ENCODE peak calls at places on chromosomes 13 and 19, in four cellular contexts. E is IMR-90, X is neuronal stem cell, I is trophoblast cell. G is an unnamed sample.
A peak's percentile ranks its signal among the peaks of the same experiment; 100 is the strongest.

GRCh38 chr19:13164370-13165090 is 14.3 kb downstream of the IER2 start:
- DNase-seq in X (peak; percentile 80), I (peak; percentile 31), E (peak; percentile 61), G (peak; percentile 65)

GRCh38 chr19:3618144-3618810 is 8.3 kb downstream of the CACTIN start:
- DNase-seq in E (peak; percentile 29), I (peak; percentile 52), X (no peak), G (peak; percentile 68)

GRCh38 chr19:54094601-54095000 is 6.0 kb downstream of the OSCAR start:
- DNase-seq in I (no peak), X (no peak), E (no peak), G (no peak)

GRCh38 chr13:31862828-31863227 is 123.5 kb downstream of the RXFP2 start:
- DNase-seq in X (no peak), E (no peak), I (no peak), G (no peak)

GRCh38 chr19:1015782-1016646 is 4.9 kb downstream of the TMEM259 start:
- DNase-seq in E (no peak), I (no peak), X (no peak), G (no peak)

GRCh38 chr13:109093988-109094387 is 464.6 kb downstream of the MYO16 start:
- DNase-seq in E (no peak), I (no peak), X (no peak), G (no peak)

GRCh38 chr19:17625043-17625442 is 63.1 kb downstream of the UNC13A start:
- DNase-seq in I (no peak), X (no peak), E (no peak), G (no peak)

GRCh38 chr13:41365636-41366035 is 54.6 kb downstream of the NAA16 start:
- DNase-seq in I (peak; percentile 80), X (no peak), E (peak; percentile 49), G (peak; percentile 70)

GRCh38 chr13:113781571-113781970 is 22.5 kb downstream of the TMEM255B start:
- DNase-seq in I (no peak), E (no peak), X (no peak), G (no peak)

GRCh38 chr19:48051345-48052033 is 7.6 kb upstream of the CABP5 start:
- DNase-seq in X (no peak), I (no peak), E (no peak), G (no peak)

GRCh38 chr13:50116430-50116973 is 101.3 kb downstream of the KCNRG start:
- DNase-seq in E (peak; percentile 19), I (peak; percentile 6), X (no peak), G (no peak)

GRCh38 chr19:21023901-21024300 is 3.4 kb downstream of the ZNF430 start:
- DNase-seq in X (no peak), I (no peak), E (peak; percentile 65), G (no peak)

GRCh38 chr13:109394311-109394988 is 391.9 kb downstream of the IRS2 start:
- DNase-seq in X (no peak), E (peak; percentile 18), I (no peak), G (peak; percentile 48)

GRCh38 chr13:19927117-19927734 is 31.3 kb upstream of the ZMYM2 start:
- DNase-seq in X (no peak), E (peak; percentile 31), I (peak; percentile 8), G (peak; percentile 47)

GRCh38 chr13:51125495-51126226 is 14.6 kb upstream of the C13orf42 start:
- DNase-seq in I (peak; percentile 81), E (peak; percentile 54), X (peak; percentile 43), G (peak; percentile 53)

GRCh38 chr19:55691561-55692481 is 16.8 kb downstream of the EPN1 start:
- DNase-seq in X (no peak), I (no peak), E (no peak), G (no peak)

GRCh38 chr13:67395577-67395976 is 165.4 kb upstream of the PCDH9 start:
- DNase-seq in X (no peak), I (no peak), E (no peak), G (no peak)

GRCh38 chr13:35964764-35965163 is 166.4 kb downstream of the DCLK1 start:
- DNase-seq in I (no peak), X (no peak), E (peak; percentile 68), G (peak; percentile 18)

GRCh38 chr19:53960187-53960586 is 2.5 kb upstream of the CACNG8 start:
- DNase-seq in I (no peak), E (no peak), X (no peak), G (no peak)

GRCh38 chr13:49759503-49759902 is 33.0 kb downstream of the KPNA3 start:
- DNase-seq in X (no peak), I (no peak), E (no peak), G (no peak)

GRCh38 chr19:57276430-57276829 is 3.9 kb upstream of the ZNF460 start:
- DNase-seq in X (no peak), E (no peak), I (no peak), G (no peak)

GRCh38 chr19:57280165-57280912 is at the start of gene ZNF460:
- DNase-seq in I (peak; percentile 99), X (peak; percentile 98), E (peak; percentile 97), G (peak; percentile 98)

GRCh38 chr19:57280913-57281425 is 684 bp downstream of the ZNF460 start:
- DNase-seq in X (no peak), E (no peak), I (no peak), G (no peak)

GRCh38 chr19:57282011-57282636 is 1.8 kb downstream of the ZNF460 start:
- DNase-seq in X (no peak), E (no peak), I (no peak), G (no peak)

GRCh38 chr19:57279418-57280164 is 694 bp upstream of the ZNF460 start:
- DNase-seq in E (peak; percentile 97), X (peak; percentile 74), I (peak; percentile 98), G (peak; percentile 98)
- H3K14ac ChIP-seq in E (peak overlapping the region; percentile 100), X (peak overlapping the region; percentile 28), I (peak overlapping the region; percentile 98), G (peak overlapping the region; percentile 13)

DNA sequence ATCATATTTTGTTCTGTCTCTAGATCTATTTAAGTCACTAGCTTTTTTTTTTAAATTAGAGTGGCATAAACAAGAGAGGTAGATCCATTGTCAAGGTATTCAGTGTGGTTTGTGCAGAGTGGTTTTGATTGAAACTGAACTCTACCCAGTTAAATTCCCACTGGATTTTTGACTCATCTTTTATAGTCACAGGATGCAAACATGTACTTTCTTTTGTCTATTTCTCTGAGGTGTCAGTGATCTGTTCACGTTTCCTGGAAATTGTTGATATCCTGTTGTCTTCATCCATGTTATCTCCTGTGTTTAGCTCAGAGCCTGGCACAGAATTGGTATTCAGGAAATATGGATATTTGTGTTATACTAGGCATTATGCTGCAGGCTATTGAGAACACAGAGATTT is 119.7 kb downstream of the PCCA start:
- DNase-seq in E (peak; percentile 2), X (no peak), I (no peak), G (no peak)
- H3K27ac ChIP-seq in E (no peak overlapping the region), X (no peak overlapping the region), I (no peak overlapping the region), G (no peak overlapping the region)

GRCh38 chr13:27455331-27455855 is 5.0 kb upstream of the MTIF3 start:
- DNase-seq in X (no peak), E (no peak), I (no peak), G (peak; percentile 24)
- H3K36me3 ChIP-seq in X (no peaks in the 10 kb centered on the region), E (no peaks in the 10 kb centered on the region), I (no peaks in the 10 kb centered on the region), G (no peaks in the 10 kb centered on the region)

GRCh38 chr19:44113138-44113783 is at the start of gene ZNF225:
- DNase-seq in I (peak; percentile 99), E (peak; percentile 99), X (peak; percentile 98), G (peak; percentile 99)

GRCh38 chr19:44113784-44114390 is 688 bp downstream of the ZNF225 start:
- DNase-seq in I (no peak), E (peak; percentile 27), X (peak; percentile 3), G (no peak)

GRCh38 chr19:44109458-44109857 is 3.7 kb upstream of the ZNF225 start:
- DNase-seq in X (no peak), I (no peak), E (no peak), G (no peak)

GRCh38 chr19:44112802-44113137 is 429 bp upstream of the ZNF225 start:
- DNase-seq in E (no peak), X (no peak), I (no peak), G (no peak)

DNA sequence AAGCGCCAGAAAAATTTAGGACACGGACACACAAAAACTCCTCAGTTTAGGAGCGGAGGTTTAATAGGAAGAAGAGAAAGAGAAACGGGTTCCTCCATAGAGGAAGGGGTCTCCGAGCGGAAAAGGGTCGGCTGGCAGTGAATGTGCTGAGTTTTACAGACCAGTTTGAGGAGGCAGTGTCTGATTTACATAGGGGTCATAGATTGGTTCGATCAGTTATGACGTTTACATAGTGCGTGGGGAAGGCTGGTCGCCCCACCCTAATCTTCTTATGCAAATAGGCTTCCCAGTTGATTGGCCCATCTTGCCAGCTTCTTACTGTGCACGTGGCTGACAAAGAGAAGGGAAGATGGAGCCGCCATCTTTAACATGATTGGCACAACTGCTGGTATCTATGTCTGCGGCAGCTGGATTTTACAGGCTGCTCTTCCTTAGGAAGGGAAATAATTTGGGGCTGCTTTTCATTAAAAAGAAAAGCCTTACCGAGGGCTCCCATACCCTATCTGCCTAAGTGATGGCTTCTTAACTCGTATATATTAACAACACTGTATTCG is 1.2 kb upstream of the ZNF225 start:
- DNase-seq in I (peak; percentile 8), E (peak; percentile 92), X (peak; percentile 57), G (peak; percentile 97)
- H3K14ac ChIP-seq in I (no peak overlapping the region), E (peak overlapping the region; percentile 10), X (no peak overlapping the region), G (no peak overlapping the region)

GRCh38 chr13:38656699-38657098 is 30.2 kb upstream of the FREM2 start:
- DNase-seq in I (no peak), E (no peak), X (no peak), G (no peak)
- H3K27ac ChIP-seq in I (no peak overlapping the region), E (no peak overlapping the region), X (no peak overlapping the region), G (no peak overlapping the region)

DNA sequence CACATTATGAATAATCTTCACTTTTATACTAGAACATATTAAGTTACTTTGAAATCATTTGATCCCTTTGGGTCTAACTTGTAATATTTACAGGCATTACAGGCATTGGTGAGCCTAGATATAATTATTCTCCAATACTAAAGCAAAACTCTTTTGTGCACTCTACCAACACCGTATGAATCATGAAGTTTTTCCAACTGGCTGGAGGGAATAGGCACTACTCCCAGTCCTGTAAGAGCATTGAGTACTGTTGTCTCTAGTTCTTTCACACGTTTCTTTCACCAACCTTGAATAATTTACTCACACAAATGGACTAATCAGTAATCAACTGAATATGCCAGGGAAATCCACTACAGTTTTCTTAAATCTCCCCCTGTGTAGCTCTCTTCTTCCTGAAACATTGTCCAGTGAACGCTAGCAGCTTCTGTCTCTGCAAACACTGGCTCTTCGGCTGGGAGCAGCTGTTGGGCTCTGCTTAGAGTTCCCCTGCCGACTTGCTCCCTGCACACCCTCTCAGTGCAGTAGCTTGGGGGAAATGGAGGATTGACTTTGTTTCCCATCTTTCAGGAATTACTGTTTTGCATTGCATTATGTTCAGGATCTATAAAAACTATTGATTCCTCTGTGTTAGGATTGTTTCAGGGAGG is 476.7 kb downstream of the RFC3 start:
- DNase-seq in X (no peak), I (no peak), E (no peak), G (no peak)
- H3K36me3 ChIP-seq in X (no peaks in the 10 kb centered on the region), I (no peaks in the 10 kb centered on the region), E (no peaks in the 10 kb centered on the region), G (no peaks in the 10 kb centered on the region)

GRCh38 chr19:46786236-46787039 is 2.0 kb downstream of the SLC1A5 start:
- DNase-seq in I (peak; percentile 64), X (peak; percentile 33), E (peak; percentile 83), G (peak; percentile 95)
- H3K14ac ChIP-seq in I (peak overlapping the region; percentile 54), X (no peak overlapping the region), E (peak overlapping the region; percentile 90), G (peak overlapping the region; percentile 97)

DNA sequence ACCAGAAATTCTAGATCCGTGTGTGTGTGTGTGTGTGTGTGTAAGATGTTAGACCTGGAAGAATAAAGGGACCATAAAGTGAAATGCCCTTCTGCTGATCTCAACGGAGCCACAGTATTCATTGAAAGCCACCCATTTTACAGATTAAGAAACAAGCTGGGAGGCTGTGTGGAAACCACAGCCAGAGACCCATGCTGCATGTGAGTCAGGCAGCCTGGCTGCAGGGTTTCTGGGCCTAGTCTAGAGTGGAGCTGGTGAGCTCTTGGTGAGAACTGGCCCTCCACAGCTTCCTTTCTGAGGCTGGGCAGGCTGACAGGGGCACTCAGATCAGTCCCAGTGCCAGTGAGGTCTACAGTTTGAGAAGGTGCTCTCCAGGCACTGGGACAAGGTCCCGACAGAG is 75.3 kb downstream of the SERP2 start:
- DNase-seq in E (no peak), I (no peak), X (no peak), G (no peak)
- H3K27ac ChIP-seq in E (no peak overlapping the region), I (no peak overlapping the region), X (no peak overlapping the region), G (no peak overlapping the region)

G was measured in mesenchymal stem cell.